ENCODE peak calls at places on chromosomes 12 and 14, in six cellular contexts. One of them, this sample, is unnamed.
A peak's percentile ranks its signal among the peaks of the same experiment; 100 is the strongest.

GRCh38 chr14:58690801-58691516 is 53.2 kb downstream of the DACT1 start:
- DNase-seq in mesenchymal stem cell: no peak
- DNase-seq in neuronal stem cell: no peak
- DNase-seq in IMR-90: no peak
- DNase-seq in H1: peak; percentile 29
- DNase-seq in mesendoderm: no peak
- DNase-seq in this sample: no peak

GRCh38 chr12:45302621-45303020 is 86.7 kb downstream of the ANO6 start:
- DNase-seq in mesenchymal stem cell: no peak
- DNase-seq in IMR-90: peak; percentile 22
- DNase-seq in neuronal stem cell: no peak
- DNase-seq in mesendoderm: no peak
- DNase-seq in H1: no peak
- DNase-seq in this sample: no peak

GRCh38 chr12:7434670-7435069 is 9.3 kb downstream of the CD163L1 start:
- DNase-seq in mesendoderm: no peak
- DNase-seq in mesenchymal stem cell: no peak
- DNase-seq in IMR-90: no peak
- DNase-seq in neuronal stem cell: no peak
- DNase-seq in H1: no peak
- DNase-seq in this sample: no peak

GRCh38 chr12:51922762-51923505 is 15.6 kb downstream of the ACVRL1 start:
- DNase-seq in mesenchymal stem cell: peak; percentile 85
- DNase-seq in neuronal stem cell: no peak
- DNase-seq in H1: no peak
- DNase-seq in IMR-90: peak; percentile 79
- DNase-seq in mesendoderm: no peak
- DNase-seq in this sample: no peak

GRCh38 chr14:33938131-33938949 is 12.5 kb downstream of the EGLN3 start:
- DNase-seq in mesendoderm: peak; percentile 80
- DNase-seq in neuronal stem cell: no peak
- DNase-seq in H1: peak; percentile 58
- DNase-seq in IMR-90: no peak
- DNase-seq in mesenchymal stem cell: peak; percentile 2
- DNase-seq in this sample: peak; percentile 68

GRCh38 chr14:78836777-78837176 is 666.6 kb downstream of the NRXN3 start:
- DNase-seq in neuronal stem cell: peak; percentile 44
- DNase-seq in mesenchymal stem cell: peak; percentile 61
- DNase-seq in H1: peak; percentile 74
- DNase-seq in mesendoderm: peak; percentile 94
- DNase-seq in IMR-90: peak; percentile 52
- DNase-seq in this sample: peak; percentile 85

GRCh38 chr14:55249423-55249822 is 21.8 kb upstream of the FBXO34 start:
- DNase-seq in mesendoderm: no peak
- DNase-seq in H1: no peak
- DNase-seq in IMR-90: peak; percentile 72
- DNase-seq in mesenchymal stem cell: peak; percentile 5
- DNase-seq in neuronal stem cell: no peak
- DNase-seq in this sample: no peak

GRCh38 chr14:20662968-20663731 is 21.2 kb upstream of the RNASE4 start:
- DNase-seq in IMR-90: peak; percentile 55
- DNase-seq in neuronal stem cell: peak; percentile 51
- DNase-seq in mesendoderm: peak; percentile 96
- DNase-seq in mesenchymal stem cell: peak; percentile 34
- DNase-seq in H1: peak; percentile 96
- DNase-seq in this sample: peak; percentile 91

GRCh38 chr12:80810874-80811273 is 94.2 kb downstream of the MYF5 start:
- DNase-seq in mesendoderm: no peak
- DNase-seq in H1: no peak
- DNase-seq in mesenchymal stem cell: no peak
- DNase-seq in neuronal stem cell: no peak
- DNase-seq in IMR-90: peak; percentile 24
- DNase-seq in this sample: no peak

GRCh38 chr14:89000007-89000942 is 175.8 kb downstream of the TTC8 start:
- DNase-seq in mesenchymal stem cell: peak; percentile 95
- DNase-seq in mesendoderm: peak; percentile 89
- DNase-seq in IMR-90: peak; percentile 98
- DNase-seq in neuronal stem cell: no peak
- DNase-seq in H1: no peak
- DNase-seq in this sample: peak; percentile 52

GRCh38 chr14:99513946-99514551 is 32.8 kb downstream of the CCNK start:
- DNase-seq in mesenchymal stem cell: no peak
- DNase-seq in H1: peak; percentile 45
- DNase-seq in neuronal stem cell: no peak
- DNase-seq in IMR-90: no peak
- DNase-seq in mesendoderm: no peak
- DNase-seq in this sample: peak; percentile 25

GRCh38 chr12:41189395-41190251 is 1.5 kb downstream of the PDZRN4 start:
- DNase-seq in IMR-90: no peak
- DNase-seq in mesendoderm: peak; percentile 23
- DNase-seq in neuronal stem cell: peak; percentile 20
- DNase-seq in mesenchymal stem cell: peak; percentile 34
- DNase-seq in H1: peak; percentile 55
- DNase-seq in this sample: peak; percentile 46

GRCh38 chr12:41184864-41185263 is 3.3 kb upstream of the PDZRN4 start:
- DNase-seq in H1: no peak
- DNase-seq in mesenchymal stem cell: no peak
- DNase-seq in IMR-90: no peak
- DNase-seq in neuronal stem cell: no peak
- DNase-seq in mesendoderm: no peak
- DNase-seq in this sample: no peak

GRCh38 chr12:41188841-41189394 is 798 bp downstream of the PDZRN4 start:
- DNase-seq in neuronal stem cell: no peak
- DNase-seq in IMR-90: no peak
- DNase-seq in mesendoderm: no peak
- DNase-seq in mesenchymal stem cell: no peak
- DNase-seq in H1: peak; percentile 57
- DNase-seq in this sample: peak; percentile 44

GRCh38 chr12:41188058-41188840 is at the start of gene PDZRN4:
- DNase-seq in neuronal stem cell: peak; percentile 33
- DNase-seq in IMR-90: no peak
- DNase-seq in mesendoderm: peak; percentile 57
- DNase-seq in mesenchymal stem cell: peak; percentile 9
- DNase-seq in H1: peak; percentile 72
- DNase-seq in this sample: peak; percentile 67

GRCh38 chr12:41185946-41186345 is 2.2 kb upstream of the PDZRN4 start:
- DNase-seq in mesenchymal stem cell: no peak
- DNase-seq in IMR-90: no peak
- DNase-seq in H1: no peak
- DNase-seq in neuronal stem cell: no peak
- DNase-seq in mesendoderm: no peak
- DNase-seq in this sample: no peak
- H3K4me2 ChIP-seq in mesenchymal stem cell: no peak overlapping the region
- H3K4me2 ChIP-seq in IMR-90: no peak overlapping the region
- H3K4me2 ChIP-seq in H1: no peak overlapping the region
- H3K4me2 ChIP-seq in neuronal stem cell: no peak overlapping the region
- H3K4me2 ChIP-seq in mesendoderm: no peak overlapping the region
- H3K4me2 ChIP-seq in this sample: no peak overlapping the region

GRCh38 chr12:5523396-5524115 is 91.6 kb downstream of the NTF3 start:
- DNase-seq in H1: peak; percentile 33
- DNase-seq in mesendoderm: no peak
- DNase-seq in mesenchymal stem cell: no peak
- DNase-seq in IMR-90: no peak
- DNase-seq in neuronal stem cell: no peak
- DNase-seq in this sample: no peak
- H2BK15ac ChIP-seq in H1: no peak overlapping the region
- H2BK15ac ChIP-seq in mesendoderm: no peak overlapping the region
- H2BK15ac ChIP-seq in mesenchymal stem cell: no peak overlapping the region
- H2BK15ac ChIP-seq in IMR-90: no peak overlapping the region
- H2BK15ac ChIP-seq in neuronal stem cell: no peak overlapping the region
- H2BK15ac ChIP-seq in this sample: no peak overlapping the region

GRCh38 chr12:130477221-130477620 is 139.5 kb downstream of the PIWIL1 start:
- DNase-seq in neuronal stem cell: no peak
- DNase-seq in mesendoderm: no peak
- DNase-seq in H1: no peak
- DNase-seq in mesenchymal stem cell: no peak
- DNase-seq in IMR-90: no peak
- DNase-seq in this sample: no peak
- H3K4me2 ChIP-seq in neuronal stem cell: no peak overlapping the region
- H3K4me2 ChIP-seq in mesendoderm: no peak overlapping the region
- H3K4me2 ChIP-seq in H1: no peak overlapping the region
- H3K4me2 ChIP-seq in mesenchymal stem cell: no peak overlapping the region
- H3K4me2 ChIP-seq in IMR-90: no peak overlapping the region
- H3K4me2 ChIP-seq in this sample: no peak overlapping the region

GRCh38 chr12:98371419-98371818 is 144.0 kb upstream of the TMPO start:
- DNase-seq in mesendoderm: no peak
- DNase-seq in mesenchymal stem cell: peak; percentile 11
- DNase-seq in IMR-90: no peak
- DNase-seq in H1: no peak
- DNase-seq in neuronal stem cell: no peak
- DNase-seq in this sample: no peak
- H2BK15ac ChIP-seq in mesendoderm: no peak overlapping the region
- H2BK15ac ChIP-seq in mesenchymal stem cell: no peak overlapping the region
- H2BK15ac ChIP-seq in IMR-90: no peak overlapping the region
- H2BK15ac ChIP-seq in H1: no peak overlapping the region
- H2BK15ac ChIP-seq in neuronal stem cell: no peak overlapping the region
- H2BK15ac ChIP-seq in this sample: no peak overlapping the region